ENCODE peak calls at places on chromosome 4, in seven cellular contexts. X, J, I, Z, F, P and N are unnamed samples. For H3K4me1, the result is how much of the 10 kb centered on the place peaks cover.

GRCh38 chr4:10687526-10687925 is 3.0 kb upstream of the CLNK start:
- DNase-seq in X (no peak), J (no peak), I (no peak), Z (no peak), F (no peak), P (no peak), N (no peak)

GRCh38 chr4:81207793-81208192 is 7.2 kb downstream of the PRKG2 start:
- DNase-seq in X (no peak), J (no peak), I (no peak), Z (no peak), F (no peak), P (no peak), N (no peak)

GRCh38 chr4:66501986-66502385 is 831.7 kb upstream of the EPHA5 start:
- DNase-seq in X (no peak), J (no peak), I (no peak), Z (no peak), F (no peak), P (no peak), N (no peak)

GRCh38 chr4:156547439-156547838 is 424.2 kb downstream of the PDGFC start:
- DNase-seq in X (no peak), J (no peak), I (no peak), Z (no peak), F (no peak), P (no peak), N (no peak)

GRCh38 chr4:89939994-89940393 is 45.3 kb downstream of the MMRN1 start:
- DNase-seq in X (no peak), J (no peak), I (no peak), Z (no peak), F (no peak), P (no peak), N (no peak)

GRCh38 chr4:35772291-35772690 is 472.0 kb downstream of the ARAP2 start:
- DNase-seq in X (no peak), J (no peak), I (no peak), Z (no peak), F (no peak), P (no peak), N (no peak)

GRCh38 chr4:106481801-106482200 is 113.2 kb upstream of the GIMD1 start:
- DNase-seq in X (no peak), J (no peak), I (no peak), Z (no peak), F (no peak), P (no peak), N (no peak)

GRCh38 chr4:3485011-3485881 is 22.1 kb downstream of the DOK7 start:
- DNase-seq in X (no peak), J (no peak), I (peak), Z (no peak), F (no peak), P (no peak), N (no peak)

GRCh38 chr4:52748432-52748831 is 2.8 kb downstream of the ERVMER34-1 start:
- DNase-seq in X (no peak), J (no peak), I (peak), Z (no peak), F (no peak), P (no peak), N (no peak)

GRCh38 chr4:122224348-122224747 is 72.2 kb downstream of the BLTP1 start:
- DNase-seq in X (no peak), J (no peak), I (no peak), Z (no peak), F (no peak), P (no peak), N (peak)

GRCh38 chr4:106080376-106080775 is 185.1 kb downstream of the NPNT start:
- DNase-seq in X (no peak), J (no peak), I (no peak), Z (no peak), F (no peak), P (no peak), N (no peak)

GRCh38 chr4:42637104-42637503 is 19.8 kb downstream of the ATP8A1 start:
- DNase-seq in X (no peak), J (no peak), I (no peak), Z (no peak), F (no peak), P (no peak), N (no peak)
- H3K4me1 ChIP-seq in X (under half), J (half or more), I (under half), Z (under half), F (under half), P (under half), N (under half)

GRCh38 chr4:85565761-85566480 is 91.0 kb downstream of the ARHGAP24 start:
- DNase-seq in X (no peak), J (no peak), I (no peak), Z (no peak), F (no peak), P (no peak), N (no peak)

GRCh38 chr4:85569730-85570299 is 94.9 kb downstream of the ARHGAP24 start:
- DNase-seq in X (no peak), J (no peak), I (no peak), Z (no peak), F (no peak), P (no peak), N (no peak)

GRCh38 chr4:85573270-85573669 is 98.3 kb downstream of the ARHGAP24 start:
- DNase-seq in X (no peak), J (no peak), I (no peak), Z (no peak), F (no peak), P (no peak), N (no peak)

GRCh38 chr4:85570388-85570787 is 95.4 kb downstream of the ARHGAP24 start:
- DNase-seq in X (no peak), J (no peak), I (no peak), Z (no peak), F (no peak), P (no peak), N (no peak)

GRCh38 chr4:85571008-85571407 is 96.1 kb downstream of the ARHGAP24 start:
- DNase-seq in X (no peak), J (no peak), I (no peak), Z (no peak), F (no peak), P (no peak), N (no peak)
- H3K27ac ChIP-seq in X (no peak), J (no peak), I (no peak), Z (no peak), F (no peak), P (no peak), N (no peak)

DNA sequence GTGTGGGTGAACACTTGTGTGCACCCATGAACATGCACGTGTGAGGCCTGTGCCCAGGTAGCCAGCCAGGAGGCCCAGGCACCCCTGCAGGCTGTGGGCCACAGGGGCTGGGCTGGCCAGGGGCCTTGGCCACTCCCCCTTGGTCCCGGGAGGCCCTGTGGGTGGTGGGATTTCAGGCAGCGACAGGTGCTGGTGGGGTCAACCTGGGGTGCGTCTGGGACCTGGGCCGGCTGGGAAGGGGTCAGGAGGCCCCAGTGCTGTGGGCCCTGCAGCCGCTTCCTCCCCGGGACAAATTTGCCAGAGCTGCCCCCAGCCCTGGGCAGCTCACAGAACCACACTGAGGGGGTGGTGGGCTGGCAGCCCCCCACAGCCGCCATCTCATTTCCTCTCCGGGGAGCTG is 7.9 kb downstream of the FGFRL1 start:
- DNase-seq in X (no peak), J (no peak), I (no peak), Z (no peak), F (no peak), P (no peak), N (no peak)
- H3K4me1 ChIP-seq in X (under half), J (under half), I (under half), Z (under half), F (under half), P (under half), N (under half)

GRCh38 chr4:5751918-5752802 is 41.2 kb downstream of the EVC start:
- DNase-seq in X (peak), J (no peak), I (no peak), Z (no peak), F (no peak), P (no peak), N (no peak)
- H3K27ac ChIP-seq in X (no peak), J (no peak), I (no peak), Z (no peak), F (no peak), P (no peak), N (no peak)

GRCh38 chr4:152673489-152673888 is 6.3 kb downstream of the TMEM154 start:
- DNase-seq in X (no peak), J (no peak), I (no peak), Z (no peak), F (no peak), P (no peak), N (no peak)

GRCh38 chr4:152674359-152674758 is 5.4 kb downstream of the TMEM154 start:
- DNase-seq in X (no peak), J (no peak), I (no peak), Z (no peak), F (no peak), P (no peak), N (no peak)

GRCh38 chr4:152679414-152680281 is at the start of gene TMEM154:
- DNase-seq in X (peak), J (peak), I (peak), Z (peak), F (no peak), P (peak), N (peak)

GRCh38 chr4:152678841-152679240 is 956 bp downstream of the TMEM154 start:
- DNase-seq in X (no peak), J (no peak), I (no peak), Z (no peak), F (no peak), P (no peak), N (no peak)

GRCh38 chr4:152676052-152676854 is 3.5 kb downstream of the TMEM154 start:
- DNase-seq in X (no peak), J (no peak), I (no peak), Z (no peak), F (no peak), P (no peak), N (no peak)
- H3K4me1 ChIP-seq in X (under half), J (under half), I (under half), Z (under half), F (under half), P (under half), N (under half)

DNA sequence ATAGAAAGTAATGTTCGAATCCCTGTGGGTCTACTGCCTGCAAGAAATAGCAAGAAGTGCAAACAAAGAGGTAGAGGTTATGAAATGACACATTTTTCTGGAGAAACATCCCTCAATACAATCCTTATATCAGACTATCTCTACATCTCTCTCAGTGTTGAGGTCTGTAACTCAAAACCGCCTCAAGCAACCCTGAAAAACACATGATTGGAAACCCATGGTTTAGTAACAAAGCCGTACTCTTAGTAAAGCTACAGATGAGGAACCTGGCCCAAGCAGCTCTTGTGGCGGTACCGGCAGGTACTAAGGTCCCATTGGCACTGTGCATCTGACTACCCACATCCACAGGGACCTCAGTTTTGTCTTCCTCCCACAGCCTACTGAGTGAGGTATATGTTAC is 53.9 kb downstream of the IRF2 start:
- DNase-seq in X (no peak), J (no peak), I (no peak), Z (no peak), F (no peak), P (peak), N (no peak)
- H3K27ac ChIP-seq in X (no peak), J (no peak), I (peak), Z (peak), F (peak), P (peak), N (no peak)

GRCh38 chr4:153223418-153223792 is 19.2 kb downstream of the TRIM2 start:
- DNase-seq in X (no peak), J (no peak), I (no peak), Z (no peak), F (no peak), P (no peak), N (no peak)
- H3K4me1 ChIP-seq in X (under half), J (under half), I (half or more), Z (under half), F (under half), P (under half), N (under half)